ENCODE peak calls at places on chromosomes 7 and 10, in nine cellular contexts. One of them, this sample, is unnamed.

GRCh38 chr10:470339-471003 is 219.0 kb downstream of the DIP2C start:
- DNase-seq in AG09309: no peak
- DNase-seq in kidney epithelial cell: no peak
- DNase-seq in AG04449: no peak
- DNase-seq in GM23248: no peak
- DNase-seq in astrocyte of the spinal cord: no peak
- DNase-seq in cardiac fibroblast: no peak
- DNase-seq in GM06990: no peak
- DNase-seq in gastrocnemius medialis: no peak
- DNase-seq in this sample: no peak

GRCh38 chr7:44062903-44063295 is 2.5 kb downstream of the PGAM2 start:
- DNase-seq in gastrocnemius medialis: no peak
- DNase-seq in AG09309: no peak
- DNase-seq in kidney epithelial cell: no peak
- DNase-seq in astrocyte of the spinal cord: no peak
- DNase-seq in cardiac fibroblast: no peak
- DNase-seq in GM23248: no peak
- DNase-seq in AG04449: no peak
- DNase-seq in GM06990: no peak
- DNase-seq in this sample: no peak

GRCh38 chr10:105650311-105650710 is 1009.2 kb downstream of the SORCS3 start:
- DNase-seq in AG09309: no peak
- DNase-seq in kidney epithelial cell: no peak
- DNase-seq in astrocyte of the spinal cord: no peak
- DNase-seq in gastrocnemius medialis: no peak
- DNase-seq in GM23248: no peak
- DNase-seq in cardiac fibroblast: no peak
- DNase-seq in AG04449: no peak
- DNase-seq in GM06990: no peak
- DNase-seq in this sample: no peak

GRCh38 chr7:44131173-44132009 is 8.0 kb upstream of the POLD2 start:
- DNase-seq in AG09309: no peak
- DNase-seq in gastrocnemius medialis: no peak
- DNase-seq in GM23248: peak; percentile 21
- DNase-seq in astrocyte of the spinal cord: no peak
- DNase-seq in cardiac fibroblast: no peak
- DNase-seq in kidney epithelial cell: no peak
- DNase-seq in GM06990: no peak
- DNase-seq in AG04449: no peak
- DNase-seq in this sample: peak; percentile 55

GRCh38 chr10:96415896-96416554 is 57.2 kb upstream of the OPALIN start:
- DNase-seq in GM23248: no peak
- DNase-seq in GM06990: no peak
- DNase-seq in kidney epithelial cell: peak; percentile 19
- DNase-seq in AG09309: no peak
- DNase-seq in cardiac fibroblast: no peak
- DNase-seq in gastrocnemius medialis: no peak
- DNase-seq in AG04449: no peak
- DNase-seq in astrocyte of the spinal cord: peak; percentile 56
- DNase-seq in this sample: no peak

GRCh38 chr7:99380032-99380822 is 5.7 kb downstream of the ARPC1B start:
- DNase-seq in GM23248: peak; percentile 85
- DNase-seq in kidney epithelial cell: no peak
- DNase-seq in AG04449: no peak
- DNase-seq in AG09309: no peak
- DNase-seq in cardiac fibroblast: peak; percentile 72
- DNase-seq in astrocyte of the spinal cord: peak; percentile 22
- DNase-seq in GM06990: peak; percentile 86
- DNase-seq in gastrocnemius medialis: no peak
- DNase-seq in this sample: no peak

GRCh38 chr7:141286522-141286921 is 212.7 kb downstream of the TMEM178B start:
- DNase-seq in gastrocnemius medialis: no peak
- DNase-seq in cardiac fibroblast: no peak
- DNase-seq in AG09309: no peak
- DNase-seq in GM06990: no peak
- DNase-seq in kidney epithelial cell: no peak
- DNase-seq in astrocyte of the spinal cord: no peak
- DNase-seq in AG04449: no peak
- DNase-seq in GM23248: no peak
- DNase-seq in this sample: no peak

GRCh38 chr7:123929107-123929506 is 4.1 kb downstream of the SPAM1 start:
- DNase-seq in gastrocnemius medialis: no peak
- DNase-seq in AG04449: no peak
- DNase-seq in GM23248: no peak
- DNase-seq in AG09309: no peak
- DNase-seq in kidney epithelial cell: no peak
- DNase-seq in GM06990: no peak
- DNase-seq in cardiac fibroblast: no peak
- DNase-seq in astrocyte of the spinal cord: no peak
- DNase-seq in this sample: no peak

GRCh38 chr10:59622320-59622901 is 87.2 kb downstream of the SLC16A9 start:
- DNase-seq in GM23248: peak; percentile 60
- DNase-seq in cardiac fibroblast: peak; percentile 80
- DNase-seq in gastrocnemius medialis: no peak
- DNase-seq in kidney epithelial cell: no peak
- DNase-seq in GM06990: peak; percentile 19
- DNase-seq in astrocyte of the spinal cord: peak; percentile 71
- DNase-seq in AG09309: peak; percentile 17
- DNase-seq in AG04449: no peak
- DNase-seq in this sample: peak; percentile 5

GRCh38 chr7:77284005-77284404 is 84.4 kb upstream of the FGL2 start:
- DNase-seq in gastrocnemius medialis: no peak
- DNase-seq in GM06990: no peak
- DNase-seq in astrocyte of the spinal cord: no peak
- DNase-seq in kidney epithelial cell: no peak
- DNase-seq in AG04449: no peak
- DNase-seq in AG09309: no peak
- DNase-seq in cardiac fibroblast: no peak
- DNase-seq in GM23248: no peak
- DNase-seq in this sample: no peak

GRCh38 chr10:129971381-129972144 is 7.5 kb upstream of the EBF3 start:
- DNase-seq in GM06990: peak; percentile 63
- DNase-seq in cardiac fibroblast: peak; percentile 59
- DNase-seq in AG09309: no peak
- DNase-seq in gastrocnemius medialis: no peak
- DNase-seq in astrocyte of the spinal cord: no peak
- DNase-seq in AG04449: no peak
- DNase-seq in kidney epithelial cell: no peak
- DNase-seq in GM23248: peak; percentile 81
- DNase-seq in this sample: peak; percentile 74

GRCh38 chr7:143960813-143961610 is 6.4 kb downstream of the OR2F1 start:
- DNase-seq in cardiac fibroblast: peak; percentile 30
- DNase-seq in kidney epithelial cell: no peak
- DNase-seq in gastrocnemius medialis: no peak
- DNase-seq in AG09309: no peak
- DNase-seq in AG04449: no peak
- DNase-seq in astrocyte of the spinal cord: no peak
- DNase-seq in GM23248: peak; percentile 53
- DNase-seq in GM06990: no peak
- DNase-seq in this sample: no peak

GRCh38 chr10:94916423-94916822 is 22.0 kb upstream of the CYP2C9 start:
- DNase-seq in GM06990: no peak
- DNase-seq in cardiac fibroblast: no peak
- DNase-seq in gastrocnemius medialis: no peak
- DNase-seq in AG04449: no peak
- DNase-seq in kidney epithelial cell: no peak
- DNase-seq in AG09309: no peak
- DNase-seq in astrocyte of the spinal cord: no peak
- DNase-seq in GM23248: no peak
- DNase-seq in this sample: no peak

GRCh38 chr7:63044721-63045120 is 953.9 kb upstream of the ZNF722 start:
- DNase-seq in AG04449: no peak
- DNase-seq in AG09309: no peak
- DNase-seq in astrocyte of the spinal cord: no peak
- DNase-seq in GM06990: no peak
- DNase-seq in cardiac fibroblast: no peak
- DNase-seq in gastrocnemius medialis: no peak
- DNase-seq in GM23248: no peak
- DNase-seq in kidney epithelial cell: no peak
- DNase-seq in this sample: no peak

GRCh38 chr10:121085386-121085785 is 234.2 kb downstream of the WDR11 start:
- DNase-seq in astrocyte of the spinal cord: no peak
- DNase-seq in gastrocnemius medialis: no peak
- DNase-seq in GM23248: no peak
- DNase-seq in cardiac fibroblast: no peak
- DNase-seq in AG09309: no peak
- DNase-seq in GM06990: no peak
- DNase-seq in AG04449: no peak
- DNase-seq in kidney epithelial cell: no peak
- DNase-seq in this sample: no peak

GRCh38 chr10:4066581-4067403 is 281.8 kb upstream of the KLF6 start:
- DNase-seq in astrocyte of the spinal cord: no peak
- DNase-seq in kidney epithelial cell: no peak
- DNase-seq in cardiac fibroblast: no peak
- DNase-seq in AG09309: no peak
- DNase-seq in GM06990: no peak
- DNase-seq in AG04449: no peak
- DNase-seq in GM23248: no peak
- DNase-seq in gastrocnemius medialis: no peak
- DNase-seq in this sample: no peak

GRCh38 chr7:8115547-8116402 is 146.2 kb downstream of the ICA1 start:
- DNase-seq in AG09309: no peak
- DNase-seq in GM23248: no peak
- DNase-seq in kidney epithelial cell: no peak
- DNase-seq in cardiac fibroblast: no peak
- DNase-seq in AG04449: no peak
- DNase-seq in GM06990: peak; percentile 81
- DNase-seq in gastrocnemius medialis: no peak
- DNase-seq in astrocyte of the spinal cord: no peak
- DNase-seq in this sample: no peak

GRCh38 chr7:143892527-143893300 is 9.3 kb downstream of the TCAF1 start:
- DNase-seq in GM06990: no peak
- DNase-seq in GM23248: peak; percentile 30
- DNase-seq in astrocyte of the spinal cord: peak; percentile 40
- DNase-seq in gastrocnemius medialis: no peak
- DNase-seq in AG09309: no peak
- DNase-seq in cardiac fibroblast: peak; percentile 61
- DNase-seq in kidney epithelial cell: no peak
- DNase-seq in AG04449: no peak
- DNase-seq in this sample: no peak

GRCh38 chr7:26863504-26864308 is 684 bp downstream of the SKAP2 start:
- DNase-seq in AG04449: no peak
- DNase-seq in GM23248: peak; percentile 52
- DNase-seq in astrocyte of the spinal cord: peak; percentile 55
- DNase-seq in AG09309: no peak
- DNase-seq in kidney epithelial cell: no peak
- DNase-seq in cardiac fibroblast: peak; percentile 38
- DNase-seq in GM06990: peak; percentile 32
- DNase-seq in gastrocnemius medialis: no peak
- DNase-seq in this sample: no peak

GRCh38 chr7:31054608-31055273 is 2.6 kb downstream of the ADCYAP1R1 start:
- DNase-seq in astrocyte of the spinal cord: no peak
- DNase-seq in gastrocnemius medialis: no peak
- DNase-seq in AG04449: no peak
- DNase-seq in cardiac fibroblast: no peak
- DNase-seq in AG09309: no peak
- DNase-seq in GM23248: no peak
- DNase-seq in GM06990: no peak
- DNase-seq in kidney epithelial cell: no peak
- DNase-seq in this sample: no peak
- H3K4me3 ChIP-seq in astrocyte of the spinal cord: no peak overlapping the region
- H3K4me3 ChIP-seq in gastrocnemius medialis: no peak overlapping the region
- H3K4me3 ChIP-seq in AG04449: no peak overlapping the region
- H3K4me3 ChIP-seq in cardiac fibroblast: no peak overlapping the region
- H3K4me3 ChIP-seq in AG09309: no peak overlapping the region
- H3K4me3 ChIP-seq in GM23248: no peak overlapping the region
- H3K4me3 ChIP-seq in GM06990: no peak overlapping the region
- H3K4me3 ChIP-seq in kidney epithelial cell: no peak overlapping the region
- H3K4me3 ChIP-seq in this sample: no peak overlapping the region

DNA sequence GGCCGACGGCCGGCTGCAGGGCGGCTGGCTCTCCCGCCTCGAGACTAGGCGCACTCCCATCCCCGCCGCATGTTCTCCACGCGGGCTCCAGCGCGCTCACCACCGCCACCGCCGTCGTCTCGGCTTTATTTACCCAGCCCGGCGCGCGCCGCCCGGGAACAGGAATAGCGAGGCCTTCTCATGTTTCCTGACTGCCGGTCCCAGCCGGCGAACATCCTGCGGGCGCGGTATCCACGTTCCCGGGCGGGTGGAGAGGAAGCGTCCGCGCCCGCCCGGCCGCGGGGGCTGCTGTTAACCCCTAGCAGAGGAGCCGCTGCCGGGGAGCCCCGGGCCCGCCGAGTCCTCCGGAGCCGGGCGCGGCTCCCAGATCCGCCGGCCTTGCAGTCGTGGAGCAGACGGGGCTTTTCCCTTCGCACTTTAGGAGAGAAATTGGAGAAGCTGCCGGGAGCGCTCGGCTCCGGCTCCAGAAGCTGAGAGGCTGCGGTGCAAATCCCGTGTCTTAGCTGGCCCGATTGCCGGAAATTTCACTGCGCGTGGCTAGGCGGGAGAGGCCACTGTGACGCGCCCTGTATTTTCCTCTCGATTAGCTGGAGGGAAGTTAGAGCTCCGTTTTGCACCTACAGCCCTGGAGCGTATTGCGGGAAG is at the start of gene MKX:
- DNase-seq in AG04449: no peak
- DNase-seq in GM23248: peak; percentile 92
- DNase-seq in kidney epithelial cell: no peak
- DNase-seq in gastrocnemius medialis: no peak
- DNase-seq in astrocyte of the spinal cord: peak; percentile 50
- DNase-seq in GM06990: peak; percentile 3
- DNase-seq in AG09309: no peak
- DNase-seq in cardiac fibroblast: peak; percentile 12
- DNase-seq in this sample: peak; percentile 86
- H3K4me3 ChIP-seq in AG04449: peak within 1 kb of the TSS; percentile 61
- H3K4me3 ChIP-seq in GM23248: peak within 1 kb of the TSS; percentile 77
- H3K4me3 ChIP-seq in kidney epithelial cell: peak within 1 kb of the TSS; percentile 33
- H3K4me3 ChIP-seq in gastrocnemius medialis: peak within 1 kb of the TSS; percentile 61
- H3K4me3 ChIP-seq in astrocyte of the spinal cord: peak within 1 kb of the TSS; percentile 18
- H3K4me3 ChIP-seq in GM06990: no peak within 1 kb of the TSS
- H3K4me3 ChIP-seq in AG09309: peak within 1 kb of the TSS; percentile 66
- H3K4me3 ChIP-seq in cardiac fibroblast: no peak within 1 kb of the TSS
- H3K4me3 ChIP-seq in this sample: peak within 1 kb of the TSS; percentile 79

DNA sequence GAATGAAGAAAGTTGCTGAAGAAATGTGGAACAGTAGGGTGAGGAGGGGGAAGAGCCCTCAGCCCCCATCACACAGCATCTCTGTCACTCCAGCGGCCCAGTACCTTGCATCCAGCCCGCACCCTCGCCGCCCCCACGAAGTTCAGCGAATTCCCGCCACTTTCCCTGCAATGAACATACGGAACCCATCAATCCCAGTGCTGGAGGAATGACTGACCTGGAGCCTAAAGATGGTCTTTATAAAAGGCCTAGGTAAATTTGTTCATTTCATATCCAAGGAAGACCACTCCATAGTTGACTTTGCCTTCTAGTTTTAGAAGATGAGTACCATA is 782 bp upstream of the KIF5B start:
- DNase-seq in GM23248: peak; percentile 16
- DNase-seq in GM06990: no peak
- DNase-seq in gastrocnemius medialis: no peak
- DNase-seq in astrocyte of the spinal cord: no peak
- DNase-seq in cardiac fibroblast: no peak
- DNase-seq in AG09309: no peak
- DNase-seq in kidney epithelial cell: no peak
- DNase-seq in AG04449: no peak
- DNase-seq in this sample: no peak
- H3K4me3 ChIP-seq in GM23248: peak overlapping the region; percentile 93
- H3K4me3 ChIP-seq in GM06990: peak overlapping the region; percentile 87
- H3K4me3 ChIP-seq in gastrocnemius medialis: peak overlapping the region; percentile 91
- H3K4me3 ChIP-seq in astrocyte of the spinal cord: peak overlapping the region; percentile 97
- H3K4me3 ChIP-seq in cardiac fibroblast: peak overlapping the region; percentile 85
- H3K4me3 ChIP-seq in AG09309: no peak overlapping the region
- H3K4me3 ChIP-seq in kidney epithelial cell: no peak overlapping the region
- H3K4me3 ChIP-seq in AG04449: peak overlapping the region; percentile 89
- H3K4me3 ChIP-seq in this sample: peak overlapping the region; percentile 83

GRCh38 chr10:70494536-70494935 is 16.0 kb downstream of the PALD1 start:
- DNase-seq in AG04449: no peak
- DNase-seq in AG09309: no peak
- DNase-seq in GM06990: no peak
- DNase-seq in kidney epithelial cell: no peak
- DNase-seq in GM23248: peak; percentile 47
- DNase-seq in astrocyte of the spinal cord: no peak
- DNase-seq in cardiac fibroblast: no peak
- DNase-seq in gastrocnemius medialis: no peak
- DNase-seq in this sample: peak; percentile 47
- H3K4me3 ChIP-seq in AG04449: no peak overlapping the region
- H3K4me3 ChIP-seq in AG09309: no peak overlapping the region
- H3K4me3 ChIP-seq in GM06990: no peak overlapping the region
- H3K4me3 ChIP-seq in kidney epithelial cell: no peak overlapping the region
- H3K4me3 ChIP-seq in GM23248: no peak overlapping the region
- H3K4me3 ChIP-seq in astrocyte of the spinal cord: no peak overlapping the region
- H3K4me3 ChIP-seq in cardiac fibroblast: no peak overlapping the region
- H3K4me3 ChIP-seq in gastrocnemius medialis: no peak overlapping the region
- H3K4me3 ChIP-seq in this sample: no peak overlapping the region